ENCODE peak calls at places on chromosomes 13 and 19, in eight cellular contexts. U is transverse colon, Q is HL-60, M is GM10248, X is stomach, K is fibroblast of the aortic adventitia, C is uterus, W is breast epithelium. E is an unnamed sample.
A peak's percentile ranks its signal among the peaks of the same experiment; 100 is the strongest.

GRCh38 chr13:59734393-59734792 is 429.3 kb downstream of the DIAPH3 start:
- DNase-seq in Q (no peak), X (no peak), W (no peak), M (peak; percentile 58), U (no peak), K (no peak), C (no peak), E (no peak)

GRCh38 chr19:13995878-13996765 is 10.0 kb downstream of the RFX1 start:
- DNase-seq in U (no peak), K (no peak), C (no peak), Q (no peak), M (no peak), X (no peak), W (no peak), E (no peak)

GRCh38 chr13:108322206-108322824 is 52.8 kb downstream of the TNFSF13B start:
- DNase-seq in X (no peak), M (peak; percentile 38), C (no peak), Q (peak; percentile 28), K (peak; percentile 62), U (no peak), W (no peak), E (no peak)

GRCh38 chr19:34838248-34838647 is 65.2 kb upstream of the ZNF599 start:
- DNase-seq in X (peak; percentile 17), K (no peak), M (no peak), U (no peak), C (no peak), W (no peak), Q (no peak), E (no peak)

GRCh38 chr19:1237027-1237659 is 662 bp downstream of the CBARP start:
- DNase-seq in M (no peak), U (no peak), X (no peak), W (no peak), Q (no peak), C (peak; percentile 61), K (no peak), E (no peak)

GRCh38 chr13:65468628-65469027 is 1761.5 kb downstream of the PCDH9 start:
- DNase-seq in M (no peak), Q (no peak), C (no peak), U (no peak), W (no peak), K (peak; percentile 59), X (no peak), E (no peak)

GRCh38 chr13:42181381-42181953 is 90.5 kb upstream of the AKAP11 start:
- DNase-seq in K (peak; percentile 16), U (no peak), Q (no peak), C (no peak), M (no peak), X (no peak), W (no peak), E (no peak)

GRCh38 chr19:35253316-35254286 is 4.8 kb downstream of the LSR start:
- DNase-seq in U (no peak), C (no peak), K (no peak), Q (no peak), W (no peak), X (no peak), M (peak; percentile 3), E (no peak)

GRCh38 chr19:10603084-10603872 is 16.2 kb upstream of the AP1M2 start:
- DNase-seq in Q (peak; percentile 42), M (peak; percentile 64), K (no peak), U (peak; percentile 66), C (peak; percentile 27), W (peak; percentile 58), X (peak; percentile 57), E (no peak)

GRCh38 chr19:38149597-38149996 is 74.4 kb downstream of the DPF1 start:
- DNase-seq in W (no peak), K (no peak), C (no peak), M (no peak), X (no peak), Q (no peak), U (no peak), E (no peak)

GRCh38 chr13:34546841-34547240 is 395.2 kb upstream of the NBEA start:
- DNase-seq in X (no peak), U (no peak), M (no peak), K (no peak), Q (no peak), C (no peak), W (no peak), E (no peak)

GRCh38 chr19:2254052-2254872 is 2.0 kb downstream of the JSRP1 start:
- DNase-seq in M (no peak), U (no peak), W (no peak), C (no peak), X (no peak), Q (no peak), K (no peak), E (peak; percentile 79)

GRCh38 chr13:73273276-73273675 is 214.5 kb downstream of the KLF5 start:
- DNase-seq in W (no peak), Q (no peak), U (no peak), K (no peak), C (no peak), M (no peak), X (no peak), E (no peak)

GRCh38 chr13:113402471-113403254 is 38.7 kb upstream of the GRTP1 start:
- DNase-seq in X (no peak), U (no peak), M (no peak), W (no peak), C (no peak), K (no peak), Q (no peak), E (peak; percentile 35)

GRCh38 chr13:49690133-49690989 is 925 bp downstream of the EBPL start:
- DNase-seq in W (no peak), C (no peak), M (no peak), X (peak; percentile 35), K (peak; percentile 86), U (peak; percentile 31), Q (peak; percentile 12), E (no peak)

GRCh38 chr13:95317037-95317989 is 16.1 kb upstream of the ABCC4 start:
- DNase-seq in X (no peak), M (no peak), W (no peak), U (no peak), C (peak; percentile 49), Q (no peak), K (no peak), E (no peak)

GRCh38 chr13:29902632-29903305 is 52.4 kb upstream of the UBL3 start:
- DNase-seq in W (no peak), X (no peak), K (peak; percentile 14), Q (no peak), M (no peak), U (no peak), C (no peak), E (no peak)

GRCh38 chr13:25727250-25727649 is 324.6 kb downstream of the SHISA2 start:
- DNase-seq in U (peak; percentile 18), C (no peak), M (no peak), X (peak; percentile 84), K (no peak), Q (no peak), W (peak; percentile 29), E (no peak)

GRCh38 chr13:31116224-31116623 is 45.5 kb downstream of the HSPH1 start:
- DNase-seq in M (no peak), W (no peak), U (no peak), C (no peak), K (no peak), X (no peak), Q (no peak), E (no peak)

GRCh38 chr13:44389856-44390255 is 16.2 kb downstream of the SERP2 start:
- DNase-seq in Q (no peak), M (no peak), X (no peak), K (peak; percentile 27), U (no peak), W (no peak), C (no peak), E (no peak)

GRCh38 chr13:20566424-20566916 is 487 bp upstream of the IFT88 start:
- DNase-seq in C (no peak), W (peak; percentile 40), X (no peak), K (peak; percentile 62), M (no peak), Q (no peak), U (peak; percentile 75), E (no peak)

GRCh38 chr13:64441740-64442139 is 2788.4 kb downstream of the PCDH9 start:
- DNase-seq in Q (no peak), W (no peak), X (no peak), U (no peak), K (no peak), C (no peak), M (no peak), E (no peak)

GRCh38 chr13:64446372-64446771 is 2783.8 kb downstream of the PCDH9 start:
- DNase-seq in U (no peak), Q (no peak), X (no peak), W (no peak), M (no peak), K (no peak), C (no peak), E (no peak)
- TF ChIP-seq CTCF in U (no peak), Q (no peak), X (no peak), W (no peak), M (no peak), K (no peak), C (no peak), E (no peak)

GRCh38 chr13:46297338-46297737 is 85.6 kb downstream of the LRRC63 start:
- DNase-seq in W (no peak), X (no peak), Q (no peak), M (no peak), C (no peak), K (peak; percentile 82), U (no peak), E (no peak)

GRCh38 chr13:46296465-46296822 is 84.7 kb downstream of the LRRC63 start:
- DNase-seq in Q (no peak), X (no peak), W (no peak), M (no peak), U (no peak), C (no peak), K (no peak), E (no peak)

GRCh38 chr13:46295531-46296464 is 84.1 kb downstream of the LRRC63 start:
- DNase-seq in K (peak; percentile 99), W (peak; percentile 46), C (no peak), M (peak; percentile 35), X (peak; percentile 34), Q (peak; percentile 97), U (peak; percentile 34), E (no peak)

DNA sequence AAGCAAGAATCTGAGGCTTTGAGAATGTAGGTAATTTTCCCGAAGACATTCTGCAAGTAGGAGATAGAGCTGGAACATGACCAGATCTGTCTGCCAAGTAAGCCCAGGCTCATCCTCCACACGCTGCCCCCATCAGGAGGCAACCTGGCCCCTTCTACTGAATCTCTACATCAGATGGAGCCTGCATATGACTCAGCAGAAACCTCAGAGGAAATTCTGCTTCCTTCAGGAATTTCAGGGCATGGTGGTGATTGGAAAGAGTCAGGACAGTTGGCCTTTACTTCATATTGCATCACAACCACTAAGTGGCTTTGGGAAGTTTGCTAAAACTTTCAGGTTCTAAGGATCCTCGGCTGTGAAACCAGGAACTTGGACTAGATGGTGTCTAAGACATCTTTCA is 85.2 kb downstream of the LRRC63 start:
- DNase-seq in K (peak; percentile 99), U (no peak), X (no peak), M (no peak), W (no peak), C (no peak), Q (no peak), E (no peak)
- TF ChIP-seq CTCF in K (no peak), U (no peak), X (no peak), M (no peak), W (no peak), C (no peak), Q (no peak), E (no peak)

GRCh38 chr13:22757530-22758120 is 423.2 kb upstream of the SGCG start:
- DNase-seq in Q (no peak), M (no peak), C (no peak), K (peak; percentile 7), W (no peak), X (no peak), U (no peak), E (no peak)
- TF ChIP-seq CTCF in Q (no peak), M (peak; percentile 15), C (peak; percentile 49), K (peak; percentile 6), W (peak; percentile 27), X (peak; percentile 26), U (peak; percentile 17), E (peak; percentile 56)

GRCh38 chr19:54674021-54674617 is 11.3 kb downstream of the LILRB4 start:
- DNase-seq in X (no peak), W (no peak), C (no peak), Q (no peak), M (peak; percentile 44), U (no peak), K (peak; percentile 13), E (no peak)
- TF ChIP-seq CTCF in X (peak; percentile 21), W (peak; percentile 38), C (peak; percentile 16), Q (peak; percentile 77), M (peak; percentile 78), U (peak; percentile 46), K (peak; percentile 26), E (no peak)